ENCODE peak calls at places on chromosomes 12 and 14, in six cellular contexts. U is dorsolateral prefrontal cortex, X is suprapubic skin, Z is Calu3, J is astrocyte of the cerebellum, S is nephron progenitor cell. H is an unnamed sample.
A peak's percentile ranks its signal among the peaks of the same experiment; 100 is the strongest.

GRCh38 chr12:20415013-20415412 is 46.7 kb downstream of the PDE3A start:
- DNase-seq in U (no peak), X (no peak), Z (no peak), J (peak; percentile 38), S (no peak), H (no peak)

GRCh38 chr14:21267431-21267845 is 1.8 kb downstream of the HNRNPC start:
- DNase-seq in U (no peak), X (no peak), Z (no peak), J (no peak), S (no peak), H (no peak)

GRCh38 chr12:4331842-4332241 is 10.8 kb downstream of the TIGAR start:
- DNase-seq in U (no peak), X (no peak), Z (no peak), J (no peak), S (no peak), H (no peak)

GRCh38 chr12:107396991-107397390 is 288.6 kb upstream of the PWP1 start:
- DNase-seq in U (no peak), X (no peak), Z (no peak), J (no peak), S (no peak), H (no peak)

GRCh38 chr12:9034095-9034494 is 44.7 kb downstream of the KLRG1 start:
- DNase-seq in U (no peak), X (no peak), Z (no peak), J (no peak), S (no peak), H (no peak)

GRCh38 chr12:58310828-58311273 is 369.5 kb downstream of the ATP23 start:
- DNase-seq in U (no peak), X (no peak), Z (peak; percentile 21), J (peak; percentile 90), S (no peak), H (no peak)

GRCh38 chr12:106090586-106091411 is 48.0 kb downstream of the NUAK1 start:
- DNase-seq in U (no peak), X (no peak), Z (no peak), J (no peak), S (no peak), H (no peak)

GRCh38 chr12:116366456-116366776 is 88.9 kb upstream of the MED13L start:
- DNase-seq in U (no peak), X (no peak), Z (no peak), J (no peak), S (no peak), H (no peak)

GRCh38 chr12:13135336-13136178 is 32.1 kb upstream of the GSG1 start:
- DNase-seq in U (no peak), X (peak; percentile 92), Z (peak; percentile 91), J (peak; percentile 20), S (no peak), H (peak; percentile 84)

GRCh38 chr14:96096639-96097610 is 57.8 kb downstream of the C14orf132 start:
- DNase-seq in U (no peak), X (peak; percentile 77), Z (no peak), J (no peak), S (no peak), H (peak; percentile 41)

GRCh38 chr12:26798013-26798412 is 35.0 kb downstream of the ITPR2 start:
- DNase-seq in U (no peak), X (no peak), Z (no peak), J (no peak), S (peak; percentile 6), H (no peak)

GRCh38 chr12:107484219-107484618 is 201.4 kb upstream of the PWP1 start:
- DNase-seq in U (no peak), X (no peak), Z (no peak), J (no peak), S (no peak), H (no peak)

GRCh38 chr14:20683125-20683895 is 1.1 kb upstream of the RNASE4 start:
- DNase-seq in U (peak; percentile 74), X (no peak), Z (peak; percentile 81), J (peak; percentile 64), S (peak; percentile 80), H (no peak)

GRCh38 chr14:85124896-85125295 is 405.0 kb upstream of the FLRT2 start:
- DNase-seq in U (no peak), X (no peak), Z (no peak), J (no peak), S (no peak), H (no peak)

GRCh38 chr14:84961637-84962036 is 568.3 kb upstream of the FLRT2 start:
- DNase-seq in U (no peak), X (no peak), Z (no peak), J (no peak), S (no peak), H (no peak)

GRCh38 chr14:20683896-20684661 is at the start of gene RNASE4:
- DNase-seq in U (peak; percentile 76), X (peak; percentile 94), Z (peak; percentile 80), J (peak; percentile 60), S (peak; percentile 80), H (peak; percentile 94)

GRCh38 chr12:13404111-13404628 is 207.6 kb downstream of the EMP1 start:
- DNase-seq in U (no peak), X (no peak), Z (no peak), J (no peak), S (no peak), H (no peak)

DNA sequence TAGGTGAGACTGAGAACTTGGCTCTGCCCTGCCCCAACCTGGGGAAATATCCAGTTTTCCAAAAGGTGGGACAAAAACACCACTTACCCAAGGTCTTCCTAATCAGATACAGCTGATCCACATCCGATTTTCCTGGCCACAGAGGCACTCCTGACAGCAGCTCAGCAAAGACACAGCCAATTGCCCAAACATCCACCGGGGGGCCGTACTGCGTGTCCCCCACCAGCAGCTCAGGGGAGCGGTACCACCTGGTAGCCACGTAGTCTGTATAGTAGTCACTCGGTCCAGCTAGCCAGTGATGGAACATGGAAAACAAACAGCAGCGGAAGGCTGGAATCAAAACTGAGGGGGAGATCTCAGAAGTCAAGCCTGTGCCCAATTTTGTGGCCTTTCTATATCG is 28.8 kb downstream of the DMAC2L start:
- DNase-seq in U (no peak), X (no peak), Z (no peak), J (no peak), S (peak; percentile 15), H (no peak)
- TF ChIP-seq CTCF in U (no peak), X (no peak), Z (no peak), J (no peak), S (no peak), H (peak; percentile 16)

GRCh38 chr14:77613207-77613606 is 3.2 kb downstream of the SPTLC2 start:
- DNase-seq in U (no peak), X (no peak), Z (no peak), J (no peak), S (no peak), H (no peak)

GRCh38 chr14:77618381-77618780 is 1.9 kb upstream of the SPTLC2 start:
- DNase-seq in U (no peak), X (no peak), Z (no peak), J (no peak), S (no peak), H (no peak)

GRCh38 chr14:77615231-77616132 is 955 bp downstream of the SPTLC2 start:
- DNase-seq in U (no peak), X (no peak), Z (no peak), J (no peak), S (no peak), H (no peak)

GRCh38 chr14:77616133-77616453 is 344 bp downstream of the SPTLC2 start:
- DNase-seq in U (no peak), X (no peak), Z (no peak), J (no peak), S (no peak), H (peak; percentile 70)

GRCh38 chr14:77616454-77617229 is at the start of gene SPTLC2:
- DNase-seq in U (peak; percentile 100), X (peak; percentile 100), Z (peak; percentile 97), J (peak; percentile 99), S (peak; percentile 95), H (peak; percentile 100)
- TF ChIP-seq CTCF in U (peak; percentile 66), X (no peak), Z (no peak), J (no peak), S (no peak), H (peak; percentile 48)

GRCh38 chr14:22847661-22848341 is 11.4 kb downstream of the MMP14 start:
- DNase-seq in U (no peak), X (no peak), Z (no peak), J (no peak), S (no peak), H (no peak)
- TF ChIP-seq CTCF in U (no peak), X (no peak), Z (no peak), J (peak; percentile 20), S (no peak), H (peak; percentile 10)

GRCh38 chr12:51520576-51521325 is 70.3 kb upstream of the SCN8A start:
- DNase-seq in U (peak; percentile 76), X (no peak), Z (no peak), J (no peak), S (no peak), H (no peak)
- TF ChIP-seq CTCF in U (no peak), X (no peak), Z (no peak), J (no peak), S (no peak), H (no peak)

GRCh38 chr12:88037770-88038169 is 8.6 kb upstream of the C12orf50 start:
- DNase-seq in U (no peak), X (no peak), Z (no peak), J (no peak), S (no peak), H (no peak)

GRCh38 chr12:88036368-88036965 is 7.3 kb upstream of the C12orf50 start:
- DNase-seq in U (no peak), X (no peak), Z (peak; percentile 9), J (no peak), S (no peak), H (no peak)

GRCh38 chr12:88035907-88036289 is 6.7 kb upstream of the C12orf50 start:
- DNase-seq in U (no peak), X (no peak), Z (peak; percentile 9), J (no peak), S (no peak), H (no peak)

DNA sequence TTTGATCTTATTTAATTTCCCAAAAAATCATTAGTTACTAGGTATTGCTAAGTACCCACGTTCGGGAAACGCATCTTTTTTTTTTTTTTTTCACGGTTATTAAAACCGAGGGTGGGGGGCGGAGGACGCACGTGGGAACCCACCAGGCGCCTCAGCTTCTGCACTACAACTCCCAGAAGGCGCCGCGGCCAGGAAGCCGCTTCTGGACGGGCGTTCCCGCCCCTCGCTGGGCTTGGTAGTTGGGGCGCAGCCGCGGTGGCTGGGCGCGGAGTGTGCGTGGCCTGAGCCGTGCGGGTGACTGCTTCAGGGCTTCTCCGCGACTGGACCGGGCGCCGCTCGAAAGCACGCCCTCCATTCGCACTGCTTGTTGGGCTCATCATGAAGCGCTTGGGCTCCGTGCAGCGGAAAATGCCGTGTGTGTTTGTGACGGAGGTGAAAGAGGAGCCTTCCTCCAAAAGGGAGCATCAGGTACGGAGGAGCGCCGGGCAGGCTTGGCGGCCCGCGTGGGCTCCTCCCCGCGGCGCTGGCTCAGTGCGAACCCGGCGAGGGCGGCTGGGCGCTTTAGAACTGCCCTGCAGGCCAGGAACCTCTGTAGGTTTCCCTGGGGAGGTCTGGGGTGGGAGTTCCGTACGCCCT is 6.2 kb upstream of the C12orf50 start:
- DNase-seq in U (peak; percentile 97), X (peak; percentile 93), Z (peak; percentile 90), J (peak; percentile 54), S (peak; percentile 89), H (peak; percentile 87)
- TF ChIP-seq CTCF in U (peak; percentile 46), X (no peak), Z (no peak), J (no peak), S (no peak), H (no peak)

H was measured in RWPE2.